ENCODE peak calls at places on chromosomes 4 and X, in eight cellular contexts. C, L, G, T, F, R, O and Y are unnamed samples.

GRCh38 chrX:39302838-39303237 is 501.6 kb downstream of the MID1IP1 start:
- DNase-seq in L (no peak), R (no peak), T (no peak), C (no peak), O (no peak), F (no peak), G (no peak), Y (no peak)

GRCh38 chr4:155094421-155094820 is 114.0 kb upstream of the NPY2R start:
- DNase-seq in F (no peak), G (no peak), T (peak; percentile 2), L (peak; percentile 58), R (no peak), C (no peak), O (no peak), Y (no peak)

GRCh38 chr4:89136525-89136924 is 25.2 kb downstream of the TIGD2 start:
- DNase-seq in F (no peak), L (no peak), T (peak; percentile 61), G (no peak), C (no peak), O (peak; percentile 70), R (no peak), Y (no peak)

GRCh38 chr4:2258091-2259035 is 3.5 kb downstream of the MXD4 start:
- DNase-seq in O (no peak), C (no peak), L (no peak), T (no peak), G (no peak), F (peak; percentile 18), R (no peak), Y (peak; percentile 18)

GRCh38 chrX:44914532-44915198 is 41.7 kb downstream of the KDM6A start:
- DNase-seq in O (peak; percentile 68), C (no peak), T (peak; percentile 40), G (peak; percentile 48), R (no peak), F (no peak), L (peak; percentile 57), Y (no peak)

GRCh38 chr4:102285831-102286230 is 59.5 kb downstream of the SLC39A8 start:
- DNase-seq in G (peak; percentile 26), C (no peak), F (no peak), O (no peak), T (peak; percentile 27), R (no peak), L (no peak), Y (no peak)

GRCh38 chr4:57131849-57132745 is 21.9 kb upstream of the IGFBP7 start:
- DNase-seq in F (no peak), T (no peak), R (peak; percentile 62), L (peak; percentile 14), O (peak; percentile 24), C (no peak), G (no peak), Y (no peak)

GRCh38 chrX:122504026-122504425 is 680.1 kb upstream of the GRIA3 start:
- DNase-seq in T (peak; percentile 25), G (no peak), O (no peak), L (no peak), C (no peak), R (no peak), F (no peak), Y (no peak)

GRCh38 chr4:35151816-35152572 is 1092.3 kb downstream of the ARAP2 start:
- DNase-seq in C (no peak), F (no peak), O (no peak), T (no peak), G (no peak), R (peak; percentile 63), L (no peak), Y (no peak)

GRCh38 chr4:10942166-10942565 is 257.6 kb upstream of the CLNK start:
- DNase-seq in G (no peak), T (no peak), R (no peak), C (no peak), F (no peak), O (no peak), L (peak; percentile 47), Y (no peak)

GRCh38 chr4:10947898-10948297 is 263.3 kb upstream of the CLNK start:
- DNase-seq in L (no peak), G (no peak), O (no peak), T (no peak), R (no peak), C (no peak), F (no peak), Y (no peak)

GRCh38 chr4:10949039-10949728 is 264.6 kb upstream of the CLNK start:
- DNase-seq in R (no peak), T (no peak), G (no peak), O (no peak), C (no peak), F (no peak), L (no peak), Y (no peak)

GRCh38 chr4:10944321-10944720 is 259.8 kb upstream of the CLNK start:
- DNase-seq in L (no peak), T (no peak), G (no peak), O (no peak), R (no peak), C (no peak), F (no peak), Y (no peak)
- H3K9me3 ChIP-seq in L (no peaks in the 10 kb centered on the region), T (no peaks in the 10 kb centered on the region), G (no peaks in the 10 kb centered on the region), O (no peaks in the 10 kb centered on the region), R (peaks cover 5% of the 10 kb centered on the region), C (no peaks in the 10 kb centered on the region), F (no peaks in the 10 kb centered on the region), Y (no peaks in the 10 kb centered on the region)

GRCh38 chr4:374298-375160 is 36.9 kb downstream of the ZNF141 start:
- DNase-seq in R (no peak), C (no peak), T (no peak), O (no peak), F (no peak), L (no peak), G (peak; percentile 2), Y (no peak)

GRCh38 chr4:373062-373839 is 35.6 kb downstream of the ZNF141 start:
- DNase-seq in C (no peak), L (no peak), R (no peak), O (no peak), G (peak; percentile 6), F (no peak), T (no peak), Y (no peak)
- H3K9me3 ChIP-seq in C (peaks cover 47% of the 10 kb centered on the region), L (peaks cover 25% of the 10 kb centered on the region), R (peaks cover 70% of the 10 kb centered on the region), O (peaks cover 59% of the 10 kb centered on the region), G (peaks cover 5% of the 10 kb centered on the region), F (peaks cover 32% of the 10 kb centered on the region), T (peaks cover 41% of the 10 kb centered on the region), Y (peaks cover 92% of the 10 kb centered on the region)

GRCh38 chrX:124388562-124388961 is 42.2 kb downstream of the SH2D1A start:
- DNase-seq in L (peak; percentile 60), G (peak; percentile 51), R (peak; percentile 48), T (peak; percentile 58), F (peak; percentile 17), O (peak; percentile 49), C (no peak), Y (no peak)

GRCh38 chrX:124383367-124383766 is 37.0 kb downstream of the SH2D1A start:
- DNase-seq in G (no peak), T (peak; percentile 1), L (no peak), F (no peak), R (no peak), O (no peak), C (no peak), Y (no peak)

DNA sequence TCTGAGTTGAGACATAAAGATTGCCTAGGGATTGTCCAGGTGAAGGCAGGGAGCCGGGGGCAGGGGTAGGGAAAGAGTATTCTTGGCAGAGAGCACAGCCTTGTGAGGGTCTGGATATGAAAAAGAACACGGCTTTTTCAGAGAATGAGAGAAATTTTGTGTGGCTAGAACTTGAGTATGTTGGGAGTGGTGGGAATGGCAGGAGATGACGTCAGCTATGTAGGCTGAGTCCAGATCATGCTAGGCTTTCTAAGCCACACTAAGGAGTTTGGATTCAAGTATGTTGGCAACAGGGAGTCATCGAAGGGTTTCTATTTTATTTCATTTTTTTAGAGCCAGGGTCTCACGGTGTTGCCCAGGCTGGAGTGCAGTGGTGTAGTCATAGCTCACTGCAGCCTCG is 40.0 kb downstream of the SH2D1A start:
- DNase-seq in R (no peak), C (no peak), T (no peak), F (no peak), G (no peak), L (no peak), O (no peak), Y (no peak)
- H3K9me3 ChIP-seq in R (no peaks in the 10 kb centered on the region), C (no peaks in the 10 kb centered on the region), T (no peaks in the 10 kb centered on the region), F (no peaks in the 10 kb centered on the region), G (no peaks in the 10 kb centered on the region), L (no peaks in the 10 kb centered on the region), O (no peaks in the 10 kb centered on the region), Y (no peaks in the 10 kb centered on the region)

DNA sequence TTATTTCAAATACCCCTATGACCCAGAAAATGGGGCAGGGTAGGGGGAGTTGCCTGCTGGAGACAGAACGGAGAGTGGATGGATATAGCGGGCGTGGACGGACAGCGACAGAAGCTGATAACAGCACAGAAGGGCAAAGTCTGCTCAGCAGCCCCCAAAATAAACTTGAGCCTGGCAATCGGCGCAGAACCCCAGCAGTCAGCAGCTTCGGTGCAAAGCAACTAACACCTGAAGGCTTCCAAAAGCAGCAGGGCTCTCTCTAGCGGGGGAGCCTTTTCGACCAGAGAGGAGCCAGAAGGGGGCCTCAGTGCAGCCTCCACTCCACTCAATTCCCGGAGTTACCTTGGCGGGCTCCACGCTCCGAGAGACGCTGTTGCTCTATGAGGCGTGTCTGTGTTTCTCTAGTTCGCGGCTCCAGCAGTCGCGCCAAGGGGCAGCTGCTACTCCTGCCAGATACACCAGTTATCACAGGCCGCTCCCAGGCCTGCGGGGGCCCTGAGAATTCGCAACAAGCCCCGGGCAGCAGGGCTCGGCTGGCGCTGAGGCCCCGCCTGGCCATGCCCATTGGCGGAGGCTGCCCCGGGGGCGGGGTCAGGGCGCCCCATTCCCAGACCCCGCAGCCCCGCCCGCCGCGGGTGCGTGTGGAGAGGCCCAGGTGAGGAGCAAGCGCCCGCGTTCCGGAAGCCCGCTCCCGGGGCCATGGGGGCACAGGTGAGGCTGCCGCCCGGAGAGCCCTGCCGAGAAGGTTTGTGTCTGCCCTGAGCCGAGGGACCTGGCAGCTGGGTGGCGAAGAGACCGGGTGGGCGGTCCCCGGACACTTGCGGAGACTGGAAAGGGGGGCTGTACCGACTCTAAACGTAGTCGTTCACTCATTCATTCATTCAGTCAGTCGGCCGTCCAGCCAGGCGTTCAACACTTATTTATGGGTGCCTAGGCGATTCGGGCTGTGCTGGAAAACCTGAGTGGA is at the start of the genes CNGA1 and NIPAL1:
- DNase-seq in O (peak; percentile 23), T (peak; percentile 81), R (peak; percentile 96), C (peak; percentile 38), G (peak; percentile 40), F (peak; percentile 44), L (peak; percentile 68), Y (peak; percentile 84)
- H3K9me3 ChIP-seq in O (no peaks in the 10 kb centered on the region), T (no peaks in the 10 kb centered on the region), R (no peaks in the 10 kb centered on the region), C (no peaks in the 10 kb centered on the region), G (no peaks in the 10 kb centered on the region), F (no peaks in the 10 kb centered on the region), L (no peaks in the 10 kb centered on the region), Y (no peaks in the 10 kb centered on the region)

DNA sequence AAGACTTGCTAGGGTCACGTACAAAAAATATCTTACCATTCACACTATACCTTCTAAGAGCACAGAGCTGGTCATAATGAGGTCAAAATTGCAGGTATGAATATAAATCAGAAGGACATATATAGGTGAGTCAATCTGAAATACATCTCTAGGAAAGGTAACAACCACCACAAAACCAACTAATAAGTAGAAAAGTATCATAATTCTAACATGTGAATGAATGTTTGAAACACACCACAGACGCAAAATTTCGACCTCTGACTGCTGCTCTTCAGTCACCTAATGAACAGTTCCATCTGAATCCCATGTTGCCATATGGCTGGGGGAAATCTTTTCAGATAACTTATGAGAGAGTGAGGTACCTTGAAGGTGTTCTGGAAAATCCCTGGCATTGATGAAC is 22.1 kb downstream of the STAP1 start:
- DNase-seq in G (no peak), C (no peak), F (no peak), R (no peak), T (no peak), L (no peak), O (no peak), Y (no peak)
- H3K9me3 ChIP-seq in G (no peaks in the 10 kb centered on the region), C (no peaks in the 10 kb centered on the region), F (no peaks in the 10 kb centered on the region), R (no peaks in the 10 kb centered on the region), T (no peaks in the 10 kb centered on the region), L (no peaks in the 10 kb centered on the region), O (no peaks in the 10 kb centered on the region), Y (no peaks in the 10 kb centered on the region)

GRCh38 chr4:71863457-71863856 is 79.6 kb upstream of the GC start:
- DNase-seq in T (no peak), C (no peak), R (no peak), L (no peak), O (no peak), G (no peak), F (no peak), Y (no peak)
- H3K9me3 ChIP-seq in T (no peaks in the 10 kb centered on the region), C (no peaks in the 10 kb centered on the region), R (peaks cover 16% of the 10 kb centered on the region), L (no peaks in the 10 kb centered on the region), O (peaks cover 5% of the 10 kb centered on the region), G (no peaks in the 10 kb centered on the region), F (no peaks in the 10 kb centered on the region), Y (no peaks in the 10 kb centered on the region)